ENCODE peak calls at places on chromosomes 3 and 15, in four cellular contexts. L is iPS DF 6.9, R is neuronal stem cell, K is body of pancreas. Y is an unnamed sample. For H3K27me3 and H3K36me3, the result is how much of the 10 kb centered on the place peaks cover.

GRCh38 chr15:52006702-52007340 is 12.2 kb upstream of the MAPK6 start:
- DNase-seq in L (no peak), R (no peak), K (no peak), Y (no peak)

GRCh38 chr3:155321418-155321817 is 27.9 kb upstream of the STRIT1 start:
- DNase-seq in L (no peak), R (no peak), K (no peak), Y (no peak)

GRCh38 chr3:137692803-137693431 is 71.2 kb upstream of the SOX14 start:
- DNase-seq in L (peak), R (peak), K (peak), Y (peak)

GRCh38 chr3:120153294-120153693 is 59.0 kb upstream of the GSK3B start:
- DNase-seq in L (no peak), R (no peak), K (no peak), Y (no peak)

GRCh38 chr15:99057020-99057419 is 47.9 kb upstream of the SYNM start:
- DNase-seq in L (no peak), R (no peak), K (no peak), Y (peak)

GRCh38 chr3:126683069-126683468 is 21.0 kb upstream of the CHCHD6 start:
- DNase-seq in L (no peak), R (no peak), K (no peak), Y (no peak)

GRCh38 chr3:179446501-179446900 is 4.8 kb downstream of the GNB4 start:
- DNase-seq in L (no peak), R (no peak), K (no peak), Y (no peak)

GRCh38 chr3:49924683-49925082 is 4.9 kb downstream of the MON1A start:
- DNase-seq in L (no peak), R (no peak), K (no peak), Y (no peak)

GRCh38 chr15:38275951-38276350 is 23.3 kb downstream of the SPRED1 start:
- DNase-seq in L (no peak), R (no peak), K (no peak), Y (no peak)

GRCh38 chr3:24680214-24680967 is 185.7 kb upstream of the THRB start:
- DNase-seq in L (no peak), R (peak), K (peak), Y (peak)

GRCh38 chr15:78944202-78944625 is 632 bp downstream of the CTSH start:
- DNase-seq in L (no peak), R (no peak), K (peak), Y (no peak)

GRCh38 chr3:128341659-128342395 is 124.9 kb downstream of the DNAJB8 start:
- DNase-seq in L (no peak), R (no peak), K (no peak), Y (no peak)

GRCh38 chr3:79906106-79906505 is 138.3 kb upstream of the ROBO1 start:
- DNase-seq in L (no peak), R (no peak), K (no peak), Y (no peak)

GRCh38 chr15:39124155-39124924 is 456.5 kb upstream of the THBS1 start:
- DNase-seq in L (no peak), R (no peak), K (no peak), Y (no peak)

GRCh38 chr15:28935316-28935715 is 49.5 kb downstream of the APBA2 start:
- DNase-seq in L (no peak), R (no peak), K (no peak), Y (peak)

GRCh38 chr15:101306341-101307047 is 11.4 kb upstream of the SNRPA1 start:
- DNase-seq in L (no peak), R (no peak), K (peak), Y (peak)

GRCh38 chr15:90560229-90560771 is 30.6 kb downstream of the CRTC3 start:
- DNase-seq in L (no peak), R (no peak), K (peak), Y (no peak)

GRCh38 chr15:37135225-37135624 is 34.9 kb upstream of the MEIS2 start:
- DNase-seq in L (no peak), R (no peak), K (no peak), Y (peak)

GRCh38 chr15:89122532-89123525 is 34.6 kb downstream of the ABHD2 start:
- DNase-seq in L (no peak), R (no peak), K (no peak), Y (no peak)

GRCh38 chr3:194577985-194578905 is 55.0 kb downstream of the TMEM44 start:
- DNase-seq in L (no peak), R (no peak), K (no peak), Y (no peak)

GRCh38 chr15:91186892-91187644 is 87.0 kb downstream of the SV2B start:
- DNase-seq in L (peak), R (peak), K (peak), Y (peak)

GRCh38 chr15:70329179-70329578 is 231.5 kb upstream of the TLE3 start:
- DNase-seq in L (no peak), R (no peak), K (no peak), Y (no peak)

GRCh38 chr3:126515066-126515706 is 2.4 kb downstream of the UROC1 start:
- DNase-seq in L (no peak), R (no peak), K (no peak), Y (peak)

GRCh38 chr15:60660290-60661051 is 181.5 kb upstream of the ICE2 start:
- DNase-seq in L (no peak), R (no peak), K (no peak), Y (no peak)

DNA sequence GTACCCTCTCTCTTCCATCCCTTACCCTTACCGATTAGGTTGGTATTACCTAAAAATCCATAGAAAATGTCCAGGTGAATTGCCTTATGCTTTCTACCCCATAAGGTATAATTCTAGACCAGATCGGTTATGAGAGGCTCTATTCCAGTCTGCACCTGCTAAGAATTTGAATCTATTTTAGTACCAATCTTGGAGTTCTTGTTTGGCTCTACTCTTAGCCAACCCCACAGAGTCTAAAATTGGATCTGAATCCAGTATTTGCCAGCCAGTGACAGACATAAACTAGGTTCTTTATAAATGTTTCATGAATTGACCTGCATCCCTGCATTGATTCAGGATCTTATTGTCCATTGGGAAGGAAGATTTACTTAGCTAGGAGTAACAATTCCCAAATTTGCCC is 6.5 kb downstream of the KLHL24 start:
- DNase-seq in L (no peak), R (no peak), K (no peak), Y (no peak)
- H3K27me3 ChIP-seq in L (under half), R (under half), K (under half), Y (under half)

DNA sequence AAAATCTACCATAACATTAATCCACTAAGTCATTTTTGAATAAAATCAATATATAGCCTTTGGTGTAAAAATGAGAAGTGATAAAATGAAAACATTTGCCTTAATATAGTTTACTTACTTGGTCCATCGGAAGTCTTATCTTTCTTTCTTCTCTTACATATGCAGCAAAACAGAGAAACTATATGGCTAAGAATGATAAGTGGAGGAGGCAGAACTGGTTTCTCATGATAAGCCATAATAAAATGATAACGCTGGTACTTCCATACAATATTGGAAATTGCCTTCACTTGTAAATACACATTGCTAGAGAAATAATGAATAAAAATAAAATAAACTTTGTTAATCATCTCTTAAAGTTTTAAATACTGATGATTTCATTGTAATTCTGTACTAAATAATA is 47.8 kb upstream of the USP50 start:
- DNase-seq in L (no peak), R (no peak), K (no peak), Y (no peak)
- H3K36me3 ChIP-seq in L (under half), R (half or more), K (under half), Y (under half)

GRCh38 chr15:85381850-85382751 is 1.7 kb downstream of the AKAP13 start:
- DNase-seq in L (no peak), R (no peak), K (no peak), Y (no peak)
- H3K4me3 ChIP-seq in L (no peak), R (no peak), K (no peak), Y (peak)

GRCh38 chr3:10327592-10327991 is 6.7 kb upstream of the SEC13 start:
- DNase-seq in L (no peak), R (no peak), K (no peak), Y (peak)
- H3K27me3 ChIP-seq in L (under half), R (under half), K (under half), Y (under half)

GRCh38 chr15:67185621-67186225 is 68.7 kb downstream of the AAGAB start:
- DNase-seq in L (no peak), R (no peak), K (no peak), Y (peak)

GRCh38 chr15:67186688-67187087 is 67.8 kb downstream of the AAGAB start:
- DNase-seq in L (no peak), R (no peak), K (peak), Y (peak)

GRCh38 chr15:67188551-67189218 is 65.8 kb downstream of the AAGAB start:
- DNase-seq in L (no peak), R (no peak), K (no peak), Y (no peak)

GRCh38 chr15:67186226-67186649 is 68.2 kb downstream of the AAGAB start:
- DNase-seq in L (no peak), R (no peak), K (peak), Y (no peak)

DNA sequence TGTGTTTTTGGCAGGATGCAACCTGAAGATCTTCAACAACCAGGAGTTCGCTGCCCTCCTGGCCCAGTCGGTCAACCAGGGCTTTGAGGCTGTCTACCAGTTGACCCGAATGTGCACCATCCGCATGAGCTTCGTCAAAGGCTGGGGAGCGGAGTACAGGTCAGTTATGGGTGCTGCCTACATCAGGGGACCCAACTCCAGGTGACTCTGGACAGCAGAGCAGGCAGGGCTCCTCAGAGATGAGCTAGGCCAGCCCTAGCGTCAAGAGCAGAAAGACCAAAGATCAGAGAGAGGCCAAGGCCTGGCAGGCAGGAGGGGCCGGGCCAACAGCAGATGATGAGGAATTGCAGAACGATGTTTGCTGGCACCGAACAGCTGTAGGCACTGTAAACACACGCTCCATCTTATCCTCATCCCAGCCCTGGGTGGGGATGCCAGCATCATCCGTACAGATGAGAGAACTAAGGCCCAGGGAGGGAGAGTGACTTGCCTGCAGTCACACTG is 67.1 kb downstream of the AAGAB start:
- DNase-seq in L (no peak), R (no peak), K (no peak), Y (peak)
- H3K36me3 ChIP-seq in L (under half), R (half or more), K (under half), Y (under half)

DNA sequence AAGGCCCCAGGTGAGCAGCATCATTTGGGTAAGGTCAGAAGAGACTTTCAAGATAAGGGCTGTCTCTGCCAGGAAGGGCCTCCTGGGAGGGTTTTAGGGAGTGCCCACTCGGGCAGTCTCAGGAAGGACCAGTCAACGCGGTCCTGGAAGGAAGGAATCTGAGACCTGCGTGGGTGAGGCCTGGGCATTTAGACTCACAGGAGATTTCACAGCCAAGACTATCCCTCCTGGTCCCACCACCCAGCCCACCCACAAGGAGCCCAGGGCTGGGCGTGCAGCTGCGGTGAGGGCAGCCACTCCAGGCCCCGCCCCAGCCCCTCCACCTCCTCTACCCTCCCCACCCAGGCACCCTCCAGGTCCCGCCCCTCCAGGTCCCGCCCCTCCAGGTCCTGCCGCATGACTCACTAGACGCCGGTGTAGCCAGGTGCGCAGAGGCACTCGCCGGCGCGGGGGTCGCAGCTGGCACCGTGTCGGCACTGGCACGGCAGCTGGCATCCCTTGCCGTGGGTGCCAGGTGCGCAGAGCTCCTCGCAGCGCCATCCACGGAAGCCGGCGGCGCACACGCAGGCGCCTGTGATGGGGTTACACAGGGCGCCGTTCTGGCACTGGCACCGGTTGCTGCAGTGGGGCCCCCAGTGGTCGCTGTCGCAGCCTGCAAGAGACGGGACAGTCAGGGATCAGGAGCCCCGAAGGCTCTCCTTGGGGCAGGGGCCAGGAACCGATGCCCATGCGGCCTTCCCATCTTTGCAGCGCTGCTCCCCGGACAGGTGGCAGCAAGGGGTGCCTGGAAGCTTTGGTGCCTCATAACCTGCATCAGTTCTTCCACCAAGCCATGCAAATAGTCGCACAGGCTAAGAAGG is 112.8 kb downstream of the RAB11A start:
- DNase-seq in L (peak), R (peak), K (peak), Y (peak)
- H3K4me3 ChIP-seq in L (peak), R (peak), K (no peak), Y (peak)

DNA sequence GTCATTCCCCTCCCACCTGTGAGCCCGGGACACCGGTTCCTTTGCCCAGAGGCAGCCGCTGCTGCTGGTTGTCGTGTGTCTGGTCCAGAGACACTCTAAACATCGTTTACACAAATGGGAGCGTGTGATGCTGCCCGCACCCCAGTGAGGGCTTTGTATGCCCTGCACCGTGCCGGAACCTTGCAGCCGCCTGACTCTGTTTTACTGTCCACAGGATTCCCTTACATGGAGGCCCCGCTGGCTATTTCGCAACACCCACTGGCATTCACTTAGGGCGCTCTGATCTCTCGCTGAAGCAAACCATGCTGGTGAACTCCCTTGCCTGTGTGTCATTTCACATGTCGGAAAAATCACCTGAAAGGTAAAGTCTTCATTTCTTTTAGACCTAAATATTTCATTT is 100.8 kb upstream of the SLC6A6 start:
- DNase-seq in L (no peak), R (no peak), K (no peak), Y (no peak)
- H3K27me3 ChIP-seq in L (under half), R (under half), K (under half), Y (under half)

DNA sequence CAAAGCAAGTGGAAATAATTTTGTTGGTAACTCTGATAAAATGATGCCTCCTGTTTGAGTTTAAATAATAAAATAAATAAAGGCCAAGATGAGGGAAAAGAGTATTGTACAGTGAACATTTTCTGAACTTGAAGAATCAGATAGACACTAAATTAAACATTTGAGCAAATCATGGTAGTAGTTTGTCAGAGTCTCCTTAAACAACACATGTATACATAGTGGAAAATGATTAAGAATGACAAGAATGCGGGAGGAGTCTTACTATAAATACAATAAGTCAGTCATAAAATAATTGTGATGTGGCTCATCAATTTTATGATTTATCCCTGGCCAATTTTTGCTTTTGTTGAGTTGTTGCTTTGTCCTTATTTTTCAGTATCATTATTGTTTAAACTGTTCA is 158.0 kb upstream of the TMC3 start:
- DNase-seq in L (no peak), R (no peak), K (no peak), Y (no peak)
- H3K36me3 ChIP-seq in L (under half), R (under half), K (under half), Y (under half)

GRCh38 chr3:72442755-72443154 is 405.5 kb downstream of the SHQ1 start:
- DNase-seq in L (no peak), R (no peak), K (no peak), Y (no peak)

GRCh38 chr3:72446406-72447058 is 401.7 kb downstream of the SHQ1 start:
- DNase-seq in L (no peak), R (no peak), K (no peak), Y (no peak)

GRCh38 chr3:72445827-72446405 is 402.3 kb downstream of the SHQ1 start:
- DNase-seq in L (no peak), R (no peak), K (no peak), Y (no peak)

GRCh38 chr3:72447059-72447946 is 400.9 kb downstream of the SHQ1 start:
- DNase-seq in L (no peak), R (peak), K (peak), Y (peak)

GRCh38 chr3:72444642-72445223 is 403.5 kb downstream of the SHQ1 start:
- DNase-seq in L (no peak), R (no peak), K (no peak), Y (no peak)
- H3K4me3 ChIP-seq in L (no peak), R (no peak), K (no peak), Y (no peak)

DNA sequence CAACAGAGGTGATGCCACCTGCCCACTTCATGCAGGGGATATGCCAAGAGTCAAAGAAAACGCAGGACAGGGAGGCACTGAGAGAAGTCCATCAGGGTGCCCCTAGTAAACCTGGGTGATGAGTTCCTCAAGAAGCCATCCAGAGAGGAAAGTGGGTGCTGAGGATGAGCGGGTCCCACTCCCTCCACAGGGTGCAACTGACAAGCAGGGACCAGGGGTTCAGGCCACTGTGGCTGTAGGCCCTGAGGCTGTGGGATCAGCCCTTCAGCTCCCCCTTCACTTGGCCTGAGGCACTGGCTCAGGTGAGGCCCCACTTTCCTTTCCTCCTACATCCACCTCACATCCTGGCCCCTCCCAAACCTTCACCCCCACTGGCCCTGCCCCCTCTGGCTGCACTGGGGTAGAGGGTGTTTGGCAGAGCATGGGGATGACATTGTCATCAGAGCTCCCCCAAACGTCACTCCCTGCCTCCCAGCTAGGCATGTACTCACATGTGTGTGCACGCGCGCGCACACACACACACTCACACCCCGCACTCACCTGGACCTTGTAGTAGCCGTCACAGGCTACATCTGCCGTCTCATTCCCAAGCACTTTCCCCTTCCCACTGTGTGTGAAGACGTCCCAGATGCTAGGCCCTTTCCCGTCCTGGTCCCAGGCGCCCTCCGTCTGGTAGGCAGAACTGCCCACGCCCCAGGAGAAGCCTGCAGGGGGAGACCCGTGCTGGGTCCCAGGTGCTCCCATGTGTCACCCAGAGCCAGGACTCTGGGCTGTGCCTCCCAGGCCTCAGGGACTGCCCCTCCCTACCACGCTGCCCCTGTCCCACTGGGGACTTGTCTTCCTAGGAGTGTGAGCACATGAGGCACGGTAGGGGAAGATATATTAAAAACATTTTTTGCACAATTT is 1.4 kb downstream of the LCTL start:
- DNase-seq in L (no peak), R (no peak), K (no peak), Y (peak)
- H3K27me3 ChIP-seq in L (under half), R (under half), K (under half), Y (under half)

Y was measured in H7.